ENCODE peak calls at places on chromosomes 3 and 15, in five cellular contexts. H, A, R, G and T are unnamed samples.

GRCh38 chr15:80090879-80091503 is 31.5 kb downstream of the ZFAND6 start:
- DNase-seq in H (peak; percentile 49), A (no peak), R (no peak), G (no peak), T (no peak)

GRCh38 chr3:50132421-50133282 is 22.5 kb upstream of the SEMA3F start:
- DNase-seq in H (peak; percentile 22), A (no peak), R (no peak), G (no peak), T (no peak)

GRCh38 chr15:45343258-45343860 is 35.0 kb downstream of the GATM start:
- DNase-seq in H (no peak), A (no peak), R (no peak), G (no peak), T (no peak)

GRCh38 chr15:68704496-68705021 is 116.1 kb downstream of the ANP32A start:
- DNase-seq in H (peak; percentile 14), A (peak; percentile 27), R (no peak), G (no peak), T (no peak)

GRCh38 chr15:95684126-95684525 is 646.4 kb upstream of the NR2F2 start:
- DNase-seq in H (no peak), A (no peak), R (no peak), G (no peak), T (no peak)

GRCh38 chr3:65833761-65834505 is 204.8 kb downstream of the MAGI1 start:
- DNase-seq in H (peak; percentile 82), A (peak; percentile 55), R (no peak), G (no peak), T (no peak)

GRCh38 chr3:143671641-143672040 is 176.6 kb downstream of the SLC9A9 start:
- DNase-seq in H (peak; percentile 24), A (no peak), R (no peak), G (no peak), T (no peak)

GRCh38 chr15:33094336-33094735 is 100.2 kb downstream of the FMN1 start:
- DNase-seq in H (peak; percentile 33), A (peak; percentile 86), R (no peak), G (no peak), T (no peak)

GRCh38 chr15:93759626-93760025 is 471.7 kb upstream of the MCTP2 start:
- DNase-seq in H (peak; percentile 20), A (no peak), R (no peak), G (no peak), T (no peak)

GRCh38 chr3:101070260-101071121 is 77.3 kb upstream of the ABI3BP start:
- DNase-seq in H (no peak), A (no peak), R (peak; percentile 57), G (peak; percentile 14), T (no peak)

GRCh38 chr3:101068876-101069606 is 75.8 kb upstream of the ABI3BP start:
- DNase-seq in H (no peak), A (peak; percentile 33), R (no peak), G (no peak), T (no peak)

GRCh38 chr3:101072299-101072698 is 79.1 kb upstream of the ABI3BP start:
- DNase-seq in H (no peak), A (no peak), R (no peak), G (no peak), T (no peak)

GRCh38 chr3:101066776-101067175 is 73.6 kb upstream of the ABI3BP start:
- DNase-seq in H (peak; percentile 74), A (peak; percentile 39), R (no peak), G (no peak), T (no peak)

GRCh38 chr3:101069796-101070195 is 76.6 kb upstream of the ABI3BP start:
- DNase-seq in H (no peak), A (no peak), R (no peak), G (no peak), T (no peak)
- H3K9ac ChIP-seq in H (no peak overlapping the region), A (no peak overlapping the region), R (no peak overlapping the region), G (no peak overlapping the region), T (no peak overlapping the region)

GRCh38 chr15:89502867-89503595 is 6.6 kb upstream of the RHCG start:
- DNase-seq in H (no peak), A (no peak), R (no peak), G (no peak), T (no peak)

GRCh38 chr15:89500397-89501270 is 4.3 kb upstream of the RHCG start:
- DNase-seq in H (no peak), A (no peak), R (no peak), G (no peak), T (no peak)

GRCh38 chr15:89506026-89506686 is 9.8 kb upstream of the RHCG start:
- DNase-seq in H (no peak), A (no peak), R (no peak), G (no peak), T (no peak)

GRCh38 chr15:89501646-89502045 is 5.3 kb upstream of the RHCG start:
- DNase-seq in H (no peak), A (no peak), R (no peak), G (no peak), T (no peak)

GRCh38 chr15:89504166-89504565 is 7.8 kb upstream of the RHCG start:
- DNase-seq in H (no peak), A (no peak), R (no peak), G (no peak), T (no peak)
- H3K9ac ChIP-seq in H (no peak overlapping the region), A (no peak overlapping the region), R (no peak overlapping the region), G (no peak overlapping the region), T (no peak overlapping the region)

GRCh38 chr3:6860911-6861330 is at the start of gene GRM7:
- DNase-seq in H (no peak), A (no peak), R (no peak), G (peak; percentile 58), T (no peak)

GRCh38 chr3:6857510-6857909 is 3.4 kb upstream of the GRM7 start:
- DNase-seq in H (no peak), A (no peak), R (no peak), G (no peak), T (no peak)

GRCh38 chr3:6861989-6862879 is 1.3 kb downstream of the GRM7 start:
- DNase-seq in H (no peak), A (no peak), R (no peak), G (no peak), T (no peak)

GRCh38 chr3:6861331-6861988 is 545 bp downstream of the GRM7 start:
- DNase-seq in H (no peak), A (no peak), R (no peak), G (peak; percentile 45), T (no peak)

DNA sequence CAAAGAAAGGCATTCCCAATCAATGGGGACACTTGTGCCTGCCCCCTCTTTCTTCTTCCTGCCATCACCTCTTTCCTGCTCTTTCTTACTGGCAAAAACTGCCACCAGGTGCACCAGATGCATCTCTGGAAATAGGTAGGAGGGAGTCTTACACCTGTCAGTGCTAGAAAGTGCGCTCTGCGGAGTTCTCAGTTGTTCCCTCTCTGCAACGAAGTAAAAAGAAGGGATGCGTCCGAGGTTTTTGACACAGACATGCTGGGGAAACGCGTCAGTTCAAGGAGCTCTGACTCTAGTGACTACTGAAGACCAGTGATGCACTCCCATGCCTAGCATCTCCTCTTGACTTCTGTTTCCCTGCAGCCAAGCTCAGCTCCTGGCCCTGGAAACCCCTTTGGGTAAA is 766 bp upstream of the GRM7 start:
- DNase-seq in H (no peak), A (no peak), R (no peak), G (no peak), T (no peak)
- H3K9ac ChIP-seq in H (no peak overlapping the region), A (no peak overlapping the region), R (no peak overlapping the region), G (no peak overlapping the region), T (no peak overlapping the region)

DNA sequence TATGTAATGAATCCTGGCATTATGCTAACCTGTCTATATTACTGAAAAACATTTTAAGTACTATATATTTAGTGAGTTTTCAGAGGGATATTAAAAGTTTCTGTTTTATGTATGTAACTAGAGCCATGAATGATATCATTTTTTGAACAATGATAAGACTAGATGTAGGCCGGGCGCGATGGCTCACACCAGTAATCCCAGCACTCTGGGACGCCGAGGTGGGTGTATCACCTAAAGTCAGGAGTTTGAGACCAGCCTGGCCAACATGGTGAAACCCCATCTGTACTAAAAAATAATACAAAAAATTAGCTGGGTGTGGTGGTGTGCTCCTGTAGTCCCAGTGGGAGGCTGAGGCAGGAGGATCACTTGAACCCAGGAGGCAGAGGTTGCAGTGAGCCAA is 34.1 kb downstream of the DHX36 start:
- DNase-seq in H (no peak), A (no peak), R (no peak), G (no peak), T (no peak)
- H3K9ac ChIP-seq in H (no peak overlapping the region), A (no peak overlapping the region), R (no peak overlapping the region), G (no peak overlapping the region), T (no peak overlapping the region)

GRCh38 chr3:25430942-25431570 is 3.0 kb downstream of the RARB start:
- DNase-seq in H (no peak), A (no peak), R (no peak), G (no peak), T (no peak)
- H3K9ac ChIP-seq in H (no peak overlapping the region), A (no peak overlapping the region), R (no peak overlapping the region), G (no peak overlapping the region), T (no peak overlapping the region)

GRCh38 chr15:41914406-41914805 is 20.6 kb upstream of the SPTBN5 start:
- DNase-seq in H (no peak), A (no peak), R (no peak), G (no peak), T (no peak)
- H3K9ac ChIP-seq in H (no peak overlapping the region), A (no peak overlapping the region), R (no peak overlapping the region), G (no peak overlapping the region), T (no peak overlapping the region)

GRCh38 chr3:125213946-125214542 is 1.5 kb upstream of the SLC12A8 start:
- DNase-seq in H (peak; percentile 88), A (no peak), R (no peak), G (no peak), T (no peak)

GRCh38 chr3:125212096-125212508 is 446 bp downstream of the SLC12A8 start:
- DNase-seq in H (no peak), A (no peak), R (no peak), G (peak; percentile 27), T (no peak)

GRCh38 chr3:125211523-125212095 is 939 bp downstream of the SLC12A8 start:
- DNase-seq in H (no peak), A (no peak), R (no peak), G (no peak), T (no peak)

GRCh38 chr3:125214738-125215137 is 2.2 kb upstream of the SLC12A8 start:
- DNase-seq in H (peak; percentile 67), A (no peak), R (no peak), G (no peak), T (no peak)

DNA sequence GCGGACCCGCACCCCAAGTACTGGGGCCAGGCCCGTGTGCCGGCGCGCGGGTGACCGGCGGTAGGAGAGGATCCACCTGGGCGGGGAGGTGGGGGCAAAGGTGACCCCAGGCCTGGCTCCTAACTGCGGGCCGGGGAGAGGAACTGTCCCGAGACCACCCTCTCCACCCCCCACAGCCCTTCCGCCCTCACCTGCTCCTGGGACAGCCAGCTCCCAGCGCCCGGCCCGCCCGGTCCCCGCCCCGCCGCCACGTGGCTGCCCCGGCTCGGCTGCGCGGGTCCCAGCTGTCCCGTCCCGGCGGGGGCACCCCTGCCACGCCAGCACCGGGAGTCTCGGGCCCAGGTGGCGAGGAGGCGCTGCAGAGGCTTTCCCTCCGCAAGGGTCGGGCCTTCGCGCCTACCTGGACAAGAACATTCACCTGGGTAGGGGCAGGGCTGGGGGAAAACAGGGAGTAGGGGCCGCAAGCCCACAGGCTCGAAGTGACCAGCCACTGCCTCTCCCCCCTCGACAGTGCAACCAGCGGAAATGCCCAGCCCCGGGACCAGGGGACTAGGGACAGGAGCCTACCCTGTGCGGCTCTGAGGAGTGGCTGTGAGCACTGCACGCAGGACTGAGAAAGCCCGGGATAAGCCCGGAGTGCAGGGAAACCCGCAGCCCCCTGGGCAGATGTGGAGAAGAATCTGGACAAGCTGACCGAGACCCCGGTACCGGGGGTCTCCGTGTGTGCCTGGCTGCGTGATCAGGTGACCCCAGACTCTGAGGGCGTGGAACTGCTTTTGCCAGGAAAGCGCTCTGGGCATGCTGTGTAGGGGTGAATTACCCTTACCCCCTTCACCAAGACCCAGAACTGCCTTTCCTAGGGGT is at the start of gene SLC12A8:
- DNase-seq in H (peak; percentile 33), A (no peak), R (no peak), G (no peak), T (no peak)
- H3K9ac ChIP-seq in H (peak within 1 kb of the TSS; percentile 63), A (peak within 1 kb of the TSS; percentile 42), R (peak within 1 kb of the TSS; percentile 92), G (peak within 1 kb of the TSS; percentile 78), T (no peak within 1 kb of the TSS)